ENCODE peak calls at places on chromosomes 4 and X, in six cellular contexts. N, S, C, T, H and X are unnamed samples.

GRCh38 chr4:38949416-38950051 is 81.9 kb downstream of the FAM114A1 start:
- DNase-seq in N (no peak), C (no peak), S (no peak), T (no peak), H (no peak), X (no peak)

GRCh38 chrX:40411350-40412111 is 169.2 kb upstream of the ATP6AP2 start:
- DNase-seq in C (no peak), H (peak; percentile 52), T (no peak), N (no peak), S (peak; percentile 0), X (no peak)

GRCh38 chrX:22467571-22467970 is 194.9 kb downstream of the CBLL2 start:
- DNase-seq in T (no peak), S (no peak), C (no peak), H (no peak), N (no peak), X (no peak)

GRCh38 chrX:37672563-37672962 is 13.0 kb upstream of the XK start:
- DNase-seq in T (no peak), C (no peak), S (no peak), H (peak; percentile 34), N (no peak), X (no peak)

GRCh38 chrX:102659790-102660757 is 8.8 kb downstream of the GPRASP1 start:
- DNase-seq in C (no peak), H (peak; percentile 71), T (peak; percentile 78), N (peak; percentile 28), S (peak; percentile 52), X (peak; percentile 67)

GRCh38 chr4:87150498-87151261 is 69.7 kb downstream of the KLHL8 start:
- DNase-seq in T (peak; percentile 64), N (peak; percentile 35), S (peak; percentile 70), H (peak; percentile 51), C (peak; percentile 55), X (peak; percentile 27)

GRCh38 chr4:101288365-101289145 is 58.8 kb downstream of the PPP3CA start:
- DNase-seq in T (no peak), S (no peak), C (no peak), N (no peak), H (no peak), X (no peak)

GRCh38 chr4:26861434-26862186 is 969 bp downstream of the STIM2 start:
- DNase-seq in N (no peak), C (no peak), S (peak; percentile 44), T (peak; percentile 70), H (peak; percentile 52), X (peak; percentile 54)

GRCh38 chr4:3531306-3531886 is 826 bp downstream of the LRPAP1 start:
- DNase-seq in C (no peak), S (no peak), H (no peak), N (no peak), T (no peak), X (no peak)

GRCh38 chr4:173426064-173426463 is 27.1 kb upstream of the SCRG1 start:
- DNase-seq in H (no peak), T (no peak), N (no peak), S (no peak), C (no peak), X (no peak)

GRCh38 chr4:43763029-43763610 is 685.5 kb downstream of the KCTD8 start:
- DNase-seq in S (no peak), H (no peak), T (no peak), C (no peak), N (peak; percentile 39), X (no peak)

GRCh38 chr4:30718889-30719252 is 1.3 kb upstream of the PCDH7 start:
- DNase-seq in N (no peak), C (no peak), S (no peak), H (no peak), T (no peak), X (no peak)

GRCh38 chr4:109699553-109700225 is 3.6 kb downstream of the CASP6 start:
- DNase-seq in N (no peak), T (no peak), C (no peak), H (no peak), S (no peak), X (no peak)

GRCh38 chr4:89024051-89024675 is 32.8 kb downstream of the FAM13A start:
- DNase-seq in H (peak; percentile 52), T (no peak), C (peak; percentile 65), S (peak; percentile 77), N (peak; percentile 47), X (peak; percentile 22)

GRCh38 chr4:76204936-76205335 is 8.7 kb downstream of the SCARB2 start:
- DNase-seq in T (no peak), S (no peak), N (no peak), C (no peak), H (no peak), X (no peak)

GRCh38 chrX:34654939-34655338 is 2.1 kb downstream of the TMEM47 start:
- DNase-seq in T (no peak), C (no peak), S (no peak), H (no peak), N (no peak), X (no peak)
- TF ChIP-seq ZNF274 in T (no peak), C (no peak), S (no peak), H (no peak), N (no peak), X (no peak)

DNA sequence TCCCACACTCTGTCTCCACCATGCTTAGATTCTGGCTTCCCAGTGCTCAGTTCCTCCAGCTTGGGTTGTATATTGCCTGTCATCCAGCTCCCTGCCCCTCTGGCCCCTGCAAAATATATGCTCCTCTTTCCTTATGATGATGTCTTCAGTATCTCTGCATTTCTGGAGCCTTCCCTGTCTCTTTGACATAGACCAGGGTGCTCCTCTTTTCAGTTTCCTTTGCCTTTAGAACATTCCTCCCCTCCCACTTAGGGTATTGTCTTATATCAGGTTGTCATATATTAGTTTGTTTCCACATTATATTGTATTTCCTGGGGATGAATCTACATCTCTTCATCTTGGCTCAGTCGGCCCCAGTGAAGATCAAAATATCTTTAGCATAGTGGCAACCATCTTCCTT is 526.4 kb downstream of the MID1IP1 start:
- DNase-seq in N (no peak), T (no peak), S (no peak), H (no peak), C (no peak), X (no peak)
- H3K9ac ChIP-seq in N (no peak overlapping the region), T (no peak overlapping the region), S (no peak overlapping the region), H (no peak overlapping the region), C (no peak overlapping the region), X (no peak overlapping the region)

GRCh38 chr4:184896868-184897715 is 71.3 kb upstream of the ACSL1 start:
- DNase-seq in H (no peak), N (no peak), T (no peak), C (no peak), S (peak; percentile 46), X (no peak)
- H3K4me1 ChIP-seq in H (no peaks in the 10 kb centered on the region), N (peaks cover 13% of the 10 kb centered on the region), T (no peaks in the 10 kb centered on the region), C (no peaks in the 10 kb centered on the region), S (peaks cover 53% of the 10 kb centered on the region), X (peaks cover 2% of the 10 kb centered on the region)

GRCh38 chr4:791201-791865 is 34.6 kb downstream of the CPLX1 start:
- DNase-seq in N (no peak), S (no peak), H (no peak), C (no peak), T (no peak), X (no peak)

GRCh38 chr4:791866-792630 is 33.9 kb downstream of the CPLX1 start:
- DNase-seq in T (no peak), N (no peak), S (no peak), H (no peak), C (no peak), X (no peak)

GRCh38 chr4:793941-794621 is 31.8 kb downstream of the CPLX1 start:
- DNase-seq in T (no peak), S (no peak), N (no peak), H (no peak), C (no peak), X (no peak)

GRCh38 chr4:793109-793861 is 32.6 kb downstream of the CPLX1 start:
- DNase-seq in S (no peak), T (no peak), H (no peak), N (no peak), C (no peak), X (no peak)

DNA sequence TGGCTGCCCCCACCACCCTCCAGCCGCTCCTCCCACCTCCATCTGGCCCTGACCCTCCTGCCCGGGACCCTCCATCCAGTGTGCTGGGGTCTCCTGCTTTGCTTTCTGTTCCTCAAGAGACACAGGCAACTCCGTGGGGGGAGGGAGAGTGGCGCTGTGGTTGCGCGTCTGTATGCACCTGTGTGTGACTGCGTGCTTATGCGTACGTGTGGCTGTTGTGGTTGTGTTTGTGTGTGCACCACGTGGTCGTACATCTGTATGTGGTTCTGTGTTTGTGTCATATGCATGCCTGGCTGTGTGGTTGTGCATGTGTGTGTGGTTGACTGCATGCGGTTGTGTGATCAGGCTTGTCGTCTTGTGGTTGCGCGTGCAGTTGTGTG is 33.2 kb downstream of the CPLX1 start:
- DNase-seq in C (no peak), T (no peak), H (no peak), S (no peak), N (no peak), X (no peak)
- TF ChIP-seq ZNF274 in C (no peak), T (no peak), H (no peak), S (no peak), N (no peak), X (no peak)